ENCODE peak calls at places on chromosome 10, in seven cellular contexts. M is stimulated activated CD8-positive, alpha-beta memory T cell treated with anti-CD3 and anti-CD28 coated beads, Interleukin-7, amount 100 ng/mL, for 1 hour; J is lung; X is Kasumi-1; C is WERI-Rb-1; I is ovary; K is HEK293T. A is an unnamed sample.

GRCh38 chr10:8130973-8131911 is 76.8 kb downstream of the GATA3 start:
- DNase-seq in M (no peak), J (no peak), X (no peak), I (no peak), C (no peak), K (no peak), A (no peak)

GRCh38 chr10:69716711-69717560 is 84.8 kb upstream of the COL13A1 start:
- DNase-seq in C (peak), X (peak), J (peak), I (no peak), M (peak), K (peak), A (no peak)

GRCh38 chr10:78664929-78665525 is 403.7 kb upstream of the ZMIZ1 start:
- DNase-seq in X (peak), J (no peak), M (no peak), C (peak), K (peak), I (no peak), A (no peak)

GRCh38 chr10:118002581-118002980 is 44.2 kb downstream of the RAB11FIP2 start:
- DNase-seq in J (no peak), C (no peak), K (no peak), M (no peak), I (no peak), X (no peak), A (no peak)

GRCh38 chr10:1939016-1939415 is 201.7 kb upstream of the ADARB2 start:
- DNase-seq in J (no peak), M (peak), X (no peak), I (no peak), C (no peak), K (no peak), A (no peak)

GRCh38 chr10:71486465-71487114 is 89.9 kb downstream of the CDH23 start:
- DNase-seq in J (no peak), K (peak), C (peak), M (no peak), X (peak), I (no peak), A (no peak)

GRCh38 chr10:867807-868206 is 63.7 kb downstream of the LARP4B start:
- DNase-seq in I (no peak), J (no peak), K (no peak), X (no peak), C (no peak), M (no peak), A (no peak)

GRCh38 chr10:18608581-18608980 is 42.8 kb downstream of the NSUN6 start:
- DNase-seq in K (no peak), M (no peak), J (no peak), I (no peak), C (no peak), X (no peak), A (no peak)

GRCh38 chr10:62384057-62384446 is 9.9 kb downstream of the ZNF365 start:
- DNase-seq in C (no peak), M (peak), X (no peak), K (no peak), I (no peak), J (no peak), A (peak)

GRCh38 chr10:95121904-95122303 is 52.6 kb upstream of the CYP2C8 start:
- DNase-seq in J (no peak), M (no peak), I (no peak), K (no peak), C (no peak), X (no peak), A (no peak)

GRCh38 chr10:68125770-68126169 is 16.5 kb downstream of the MYPN start:
- DNase-seq in I (no peak), M (no peak), X (no peak), K (no peak), C (no peak), J (no peak), A (no peak)

GRCh38 chr10:1255166-1255565 is 199.0 kb downstream of the WDR37 start:
- DNase-seq in X (no peak), J (no peak), M (no peak), K (no peak), C (no peak), I (no peak), A (no peak)

GRCh38 chr10:15201589-15202300 is 33.3 kb upstream of the NMT2 start:
- DNase-seq in I (no peak), X (no peak), M (no peak), K (no peak), J (no peak), C (no peak), A (no peak)

GRCh38 chr10:91901784-91902677 is 7.3 kb downstream of the FGFBP3 start:
- DNase-seq in J (no peak), I (no peak), C (no peak), X (peak), M (no peak), K (no peak), A (no peak)

GRCh38 chr10:12797471-12798262 is 203.8 kb downstream of the CCDC3 start:
- DNase-seq in M (no peak), X (no peak), C (no peak), K (no peak), J (no peak), I (no peak), A (no peak)

GRCh38 chr10:93894516-93895378 is 969 bp downstream of the SLC35G1 start:
- DNase-seq in M (no peak), X (peak), I (no peak), J (no peak), K (peak), C (no peak), A (no peak)

GRCh38 chr10:98318861-98319260 is 50.9 kb upstream of the LOXL4 start:
- DNase-seq in C (no peak), X (no peak), I (no peak), M (no peak), K (no peak), J (no peak), A (no peak)

GRCh38 chr10:98268694-98269386 is 846 bp upstream of the LOXL4 start:
- DNase-seq in C (peak), I (no peak), X (no peak), K (peak), J (no peak), M (no peak), A (no peak)

GRCh38 chr10:11661441-11661840 is 50.0 kb upstream of the USP6NL start:
- DNase-seq in J (no peak), I (no peak), C (no peak), X (no peak), K (no peak), M (no peak), A (no peak)

GRCh38 chr10:118307768-118308347 is 34.3 kb downstream of the FAM204A start:
- DNase-seq in I (no peak), M (no peak), C (no peak), X (no peak), J (no peak), K (no peak), A (no peak)

GRCh38 chr10:77746313-77746712 is 108.7 kb upstream of the KCNMA1 start:
- DNase-seq in X (no peak), M (no peak), C (no peak), K (no peak), J (no peak), I (peak), A (no peak)

GRCh38 chr10:88896336-88897018 is 16.4 kb downstream of the STAMBPL1 start:
- DNase-seq in I (no peak), K (no peak), J (no peak), X (no peak), M (no peak), C (no peak), A (no peak)

GRCh38 chr10:77207182-77208165 is 430.1 kb downstream of the KCNMA1 start:
- DNase-seq in M (no peak), K (no peak), J (no peak), I (no peak), X (no peak), C (no peak), A (no peak)

GRCh38 chr10:9024210-9024609 is 969.7 kb downstream of the GATA3 start:
- DNase-seq in K (no peak), I (no peak), X (no peak), M (no peak), C (no peak), J (no peak), A (no peak)

GRCh38 chr10:110684800-110685446 is 40.8 kb downstream of the RBM20 start:
- DNase-seq in I (no peak), K (no peak), M (no peak), X (no peak), C (no peak), J (peak), A (no peak)

GRCh38 chr10:59337254-59337653 is 25.1 kb downstream of the FAM13C start:
- DNase-seq in C (peak), K (no peak), I (peak), M (no peak), X (no peak), J (peak), A (no peak)

GRCh38 chr10:120630266-120630665 is 173.2 kb downstream of the PLPP4 start:
- DNase-seq in J (no peak), K (no peak), C (no peak), X (no peak), M (no peak), I (no peak), A (no peak)